ENCODE peak calls at places on chromosomes 13 and 19, in four cellular contexts. B is NCI-H146, D is skeletal muscle cell, X is body of pancreas. A is an unnamed sample.
A peak's percentile ranks its signal among the peaks of the same experiment; 100 is the strongest.

GRCh38 chr19:44644391-44645016 is 794 bp downstream of the PVR start:
- DNase-seq in X (peak; percentile 50), D (no peak), B (peak; percentile 59), A (peak; percentile 49)

GRCh38 chr19:11268783-11269267 is 6.5 kb upstream of the DOCK6 start:
- DNase-seq in D (peak; percentile 45), X (no peak), B (peak; percentile 83), A (peak; percentile 34)

GRCh38 chr13:36345438-36346221 is 564 bp downstream of the SPART start:
- DNase-seq in X (peak; percentile 65), D (peak; percentile 74), B (peak; percentile 59), A (peak; percentile 51)

GRCh38 chr13:112616586-112617381 is 28.8 kb upstream of the TUBGCP3 start:
- DNase-seq in X (peak; percentile 41), D (no peak), B (peak; percentile 67), A (peak; percentile 27)

GRCh38 chr13:93244918-93245280 is 18.3 kb downstream of the GPC6 start:
- DNase-seq in D (no peak), X (no peak), B (no peak), A (no peak)

GRCh38 chr13:30133554-30133912 is 173.8 kb downstream of the KATNAL1 start:
- DNase-seq in D (no peak), X (no peak), B (peak; percentile 52), A (peak; percentile 79)

GRCh38 chr19:41597600-41598041 is 21.7 kb downstream of the CEACAM21 start:
- DNase-seq in X (peak; percentile 70), B (peak; percentile 53), D (peak; percentile 6), A (peak; percentile 77)

GRCh38 chr19:33175886-33176669 is 18.1 kb upstream of the LRP3 start:
- DNase-seq in D (no peak), B (peak; percentile 79), X (no peak), A (no peak)

GRCh38 chr19:2247433-2248101 is 1.6 kb upstream of the AMH start:
- DNase-seq in B (no peak), X (no peak), D (no peak), A (no peak)

GRCh38 chr13:20796791-20797513 is 23.2 kb upstream of the EEF1AKMT1 start:
- DNase-seq in D (no peak), B (no peak), X (no peak), A (no peak)

GRCh38 chr13:71249031-71249430 is 618.0 kb downstream of the DACH1 start:
- DNase-seq in D (no peak), B (no peak), X (no peak), A (no peak)

GRCh38 chr13:20803180-20803965 is 29.6 kb upstream of the EEF1AKMT1 start:
- DNase-seq in B (no peak), D (no peak), X (no peak), A (no peak)